ENCODE peak calls at places on chromosomes 13 and 19, in four cellular contexts. Q, L, V and S are unnamed samples.

GRCh38 chr13:99288069-99288468 is 19.1 kb downstream of the GPR183 start:
- DNase-seq in L (no peak), V (no peak), Q (no peak), S (no peak)

GRCh38 chr19:5117421-5117820 is 148.5 kb downstream of the KDM4B start:
- DNase-seq in V (no peak), Q (no peak), L (no peak), S (no peak)

GRCh38 chr13:30880756-30881155 is 25.3 kb upstream of the MEDAG start:
- DNase-seq in L (peak; percentile 81), Q (peak; percentile 32), V (no peak), S (no peak)

GRCh38 chr19:39362682-39363657 is 20.7 kb downstream of the SAMD4B start:
- DNase-seq in L (no peak), Q (no peak), V (no peak), S (no peak)

GRCh38 chr19:54125713-54126112 is 10.2 kb downstream of the PRPF31 start:
- DNase-seq in V (no peak), Q (no peak), L (no peak), S (no peak)

GRCh38 chr19:42596391-42597071 is 1.8 kb upstream of the CEACAM8 start:
- DNase-seq in V (no peak), Q (peak; percentile 18), L (no peak), S (peak; percentile 40)

GRCh38 chr13:103656329-103656728 is 590.1 kb upstream of the SLC10A2 start:
- DNase-seq in L (no peak), Q (no peak), V (no peak), S (no peak)

GRCh38 chr13:30112602-30113435 is 194.5 kb downstream of the KATNAL1 start:
- DNase-seq in V (peak; percentile 67), Q (peak; percentile 86), L (peak; percentile 66), S (peak; percentile 75)

GRCh38 chr19:18672606-18673337 is 10.7 kb upstream of the CRTC1 start:
- DNase-seq in Q (no peak), V (no peak), L (no peak), S (peak; percentile 60)

GRCh38 chr19:45306522-45307027 is 16.1 kb downstream of the CKM start:
- DNase-seq in V (no peak), L (no peak), Q (no peak), S (no peak)

GRCh38 chr13:29901714-29902631 is 51.6 kb upstream of the UBL3 start:
- DNase-seq in V (no peak), Q (peak; percentile 48), L (peak; percentile 92), S (no peak)

GRCh38 chr13:93727301-93728141 is 500.9 kb downstream of the GPC6 start:
- DNase-seq in Q (no peak), L (no peak), V (no peak), S (no peak)

GRCh38 chr13:76816394-76816793 is 69.8 kb downstream of the KCTD12 start:
- DNase-seq in L (no peak), V (no peak), Q (no peak), S (no peak)

GRCh38 chr19:2290441-2291184 is 8.6 kb upstream of the PEAK3 start:
- DNase-seq in L (no peak), V (no peak), Q (no peak), S (no peak)

GRCh38 chr19:1955171-1956142 is 14.5 kb downstream of the CSNK1G2 start:
- DNase-seq in V (no peak), Q (no peak), L (no peak), S (no peak)

GRCh38 chr13:89163081-89163480 is 1491.9 kb downstream of the SLITRK5 start:
- DNase-seq in V (no peak), Q (no peak), L (no peak), S (no peak)

GRCh38 chr19:40398417-40399056 is 8.6 kb upstream of the HIPK4 start:
- DNase-seq in L (no peak), V (no peak), Q (no peak), S (no peak)

GRCh38 chr19:31803819-31804446 is 454.7 kb upstream of the TSHZ3 start:
- DNase-seq in L (no peak), Q (no peak), V (no peak), S (no peak)

GRCh38 chr19:12838893-12839656 is 760 bp downstream of the MAST1 start:
- DNase-seq in V (no peak), L (no peak), Q (no peak), S (no peak)

GRCh38 chr19:10634430-10634829 is 9.1 kb downstream of the SLC44A2 start:
- DNase-seq in V (no peak), L (no peak), Q (no peak), S (no peak)

GRCh38 chr19:37948362-37948761 is 41.4 kb downstream of the SIPA1L3 start:
- DNase-seq in L (no peak), V (no peak), Q (no peak), S (no peak)

GRCh38 chr13:59519776-59520175 is 644.0 kb downstream of the DIAPH3 start:
- DNase-seq in Q (no peak), V (no peak), L (no peak), S (no peak)

GRCh38 chr19:40771101-40771539 is 4.2 kb upstream of the MIA start:
- DNase-seq in V (no peak), Q (no peak), L (no peak), S (no peak)

GRCh38 chr13:114038900-114039299 is 65.0 kb upstream of the C13orf46 start:
- DNase-seq in V (no peak), L (no peak), Q (no peak), S (no peak)

GRCh38 chr19:14553939-14554243 is 18.0 kb downstream of the NDUFB7 start:
- DNase-seq in L (no peak), Q (no peak), V (no peak), S (no peak)

GRCh38 chr19:6273701-6274601 is 5.8 kb downstream of the MLLT1 start:
- DNase-seq in L (no peak), Q (peak; percentile 91), V (peak; percentile 75), S (peak; percentile 30)

GRCh38 chr13:112877496-112877895 is 91.5 kb upstream of the MCF2L start:
- DNase-seq in V (no peak), L (no peak), Q (no peak), S (no peak)

GRCh38 chr13:112752711-112753541 is 63.1 kb downstream of the ATP11A start:
- DNase-seq in Q (no peak), L (no peak), V (no peak), S (no peak)

GRCh38 chr19:45906221-45906620 is 3.8 kb upstream of the MYPOP start:
- DNase-seq in Q (no peak), L (no peak), V (no peak), S (no peak)

GRCh38 chr13:45512148-45512498 is 47.4 kb downstream of the COG3 start:
- DNase-seq in Q (no peak), V (no peak), L (no peak), S (no peak)

GRCh38 chr19:44712864-44713515 is 14.0 kb downstream of the CEACAM16 start:
- DNase-seq in Q (no peak), L (no peak), V (no peak), S (no peak)

GRCh38 chr13:92769064-92769463 is 457.5 kb upstream of the GPC6 start:
- DNase-seq in V (no peak), L (no peak), Q (no peak), S (no peak)

GRCh38 chr13:71858647-71859046 is 8.4 kb downstream of the DACH1 start:
- DNase-seq in L (no peak), V (no peak), Q (no peak), S (no peak)

GRCh38 chr19:9986787-9987281 is 23.5 kb downstream of the COL5A3 start:
- DNase-seq in Q (peak; percentile 45), L (no peak), V (no peak), S (peak; percentile 48)

GRCh38 chr19:4115818-4116385 is 8.0 kb downstream of the MAP2K2 start:
- DNase-seq in Q (no peak), L (no peak), V (no peak), S (no peak)
- H3K27ac ChIP-seq in Q (no peak overlapping the region), L (no peak overlapping the region), V (no peak overlapping the region), S (no peak overlapping the region)

GRCh38 chr13:43874512-43875092 is 4.9 kb downstream of the CCDC122 start:
- DNase-seq in V (no peak), Q (no peak), L (no peak), S (no peak)

GRCh38 chr13:43878897-43879322 is 630 bp downstream of the CCDC122 start:
- DNase-seq in Q (peak; percentile 85), V (peak; percentile 33), L (peak; percentile 26), S (peak; percentile 66)

GRCh38 chr13:43879323-43880181 is at the start of the genes CCDC122 and LACC1:
- DNase-seq in Q (peak; percentile 91), L (peak; percentile 54), V (peak; percentile 48), S (peak; percentile 77)

GRCh38 chr13:43877788-43878187 is 1.8 kb downstream of the CCDC122 start:
- DNase-seq in V (no peak), L (no peak), Q (no peak), S (no peak)

DNA sequence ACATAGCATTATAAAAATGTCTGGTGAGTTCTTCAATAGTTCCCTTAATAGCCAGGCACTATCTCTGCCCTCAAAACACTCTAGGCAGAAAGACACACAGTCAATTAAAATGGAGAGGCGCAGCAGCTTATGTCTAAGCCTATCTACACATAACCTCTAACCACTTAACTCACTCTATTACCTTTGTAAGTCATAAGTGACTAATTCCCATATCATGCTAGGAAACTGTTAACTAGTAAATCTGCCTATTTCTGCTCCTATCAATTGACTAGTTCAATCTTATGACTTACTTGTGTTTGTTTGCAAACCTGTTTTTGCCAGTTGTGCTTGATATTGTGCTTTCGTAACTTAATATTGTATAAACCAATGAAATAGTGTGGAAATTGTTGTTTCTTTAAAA is 3.2 kb downstream of the CCDC122 start:
- DNase-seq in Q (no peak), L (no peak), V (no peak), S (no peak)
- H3K27ac ChIP-seq in Q (no peak overlapping the region), L (no peak overlapping the region), V (no peak overlapping the region), S (peak overlapping the region; percentile 58)

DNA sequence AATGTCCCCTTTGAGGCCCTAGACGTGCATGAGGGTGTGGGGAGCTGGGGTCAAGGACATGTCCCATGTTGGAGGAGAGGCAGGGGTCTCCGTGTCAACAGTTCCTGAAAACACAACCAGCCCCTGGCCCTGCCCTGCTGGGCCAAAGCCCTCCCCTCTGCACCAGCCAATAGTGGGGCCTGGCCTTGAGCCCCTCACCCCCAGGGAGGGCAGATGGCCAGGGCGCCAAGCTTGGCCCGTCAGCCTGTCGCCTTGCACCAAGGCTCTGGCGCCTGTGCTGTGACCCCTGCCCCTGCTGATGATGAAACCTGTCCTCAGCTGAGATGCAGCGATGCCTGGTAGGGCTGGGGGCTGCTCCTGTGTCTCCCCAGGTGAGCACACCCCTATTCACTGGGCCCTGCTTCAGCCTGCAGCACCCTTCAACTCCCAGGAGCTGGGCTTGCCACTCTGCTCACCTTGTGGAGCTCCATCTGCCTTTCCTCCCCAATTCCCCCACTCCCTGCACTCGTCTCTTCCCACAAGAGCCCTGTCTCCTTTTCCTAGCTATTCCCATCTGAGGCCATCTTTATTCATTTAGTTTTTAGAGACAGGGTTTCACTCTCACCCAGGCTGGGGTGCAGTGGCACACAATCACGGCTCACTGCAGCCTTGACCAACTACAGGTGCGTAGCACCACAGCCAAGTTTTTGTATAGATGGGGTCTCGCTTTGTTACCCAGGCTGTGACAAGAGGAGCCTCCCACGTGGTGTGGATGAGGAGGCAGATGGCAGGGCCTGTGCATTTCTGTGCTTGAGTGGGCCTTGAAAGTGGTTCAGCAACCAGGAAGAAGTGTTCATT is 2.1 kb upstream of the HAMP start:
- DNase-seq in L (no peak), V (no peak), Q (no peak), S (no peak)
- H3K27ac ChIP-seq in L (no peak overlapping the region), V (no peak overlapping the region), Q (no peak overlapping the region), S (peak overlapping the region; percentile 47)

GRCh38 chr13:101892296-101892695 is 439.8 kb downstream of the ITGBL1 start:
- DNase-seq in L (no peak), Q (no peak), V (no peak), S (no peak)
- H3K27ac ChIP-seq in L (no peak overlapping the region), Q (no peak overlapping the region), V (no peak overlapping the region), S (no peak overlapping the region)

GRCh38 chr13:110240943-110241342 is 66.0 kb downstream of the COL4A1 start:
- DNase-seq in L (no peak), Q (no peak), V (no peak), S (no peak)
- H3K27ac ChIP-seq in L (no peak overlapping the region), Q (no peak overlapping the region), V (no peak overlapping the region), S (no peak overlapping the region)